ENCODE peak calls at places on chromosome 3, in eight cellular contexts. One of them, this sample, is unnamed.

GRCh38 chr3:71441217-71441924 is 142.2 kb downstream of the FOXP1 start:
- DNase-seq in activated gamma-delta T cell treated with Interleukin-2 at 50 U/mL for 16 hours: no peak
- DNase-seq in dermis blood vessel endothelial cell: no peak
- DNase-seq in stimulated activated CD4-positive, alpha-beta T cell treated with anti-CD3 and anti-CD28 coated beads, Interleukin-1b, Interleukin-23, amount 100 ng/mL, for 4 hours: no peak
- DNase-seq in HEK293T: no peak
- DNase-seq in posterior cingulate gyrus: no peak
- DNase-seq in CD8-positive, alpha-beta T cell: peak
- DNase-seq in stimulated activated CD8-positive, alpha-beta memory T cell treated with anti-CD3 and anti-CD28 coated beads, Interleukin-7, amount 100 ng/mL, for 48 hours: no peak
- DNase-seq in this sample: no peak

GRCh38 chr3:84008623-84009022 is 950.2 kb upstream of the CADM2 start:
- DNase-seq in stimulated activated CD4-positive, alpha-beta T cell treated with anti-CD3 and anti-CD28 coated beads, Interleukin-1b, Interleukin-23, amount 100 ng/mL, for 4 hours: no peak
- DNase-seq in dermis blood vessel endothelial cell: no peak
- DNase-seq in activated gamma-delta T cell treated with Interleukin-2 at 50 U/mL for 16 hours: no peak
- DNase-seq in CD8-positive, alpha-beta T cell: no peak
- DNase-seq in stimulated activated CD8-positive, alpha-beta memory T cell treated with anti-CD3 and anti-CD28 coated beads, Interleukin-7, amount 100 ng/mL, for 48 hours: no peak
- DNase-seq in posterior cingulate gyrus: no peak
- DNase-seq in HEK293T: no peak
- DNase-seq in this sample: no peak

GRCh38 chr3:166390303-166390702 is 553.1 kb upstream of the BCHE start:
- DNase-seq in activated gamma-delta T cell treated with Interleukin-2 at 50 U/mL for 16 hours: no peak
- DNase-seq in CD8-positive, alpha-beta T cell: no peak
- DNase-seq in stimulated activated CD4-positive, alpha-beta T cell treated with anti-CD3 and anti-CD28 coated beads, Interleukin-1b, Interleukin-23, amount 100 ng/mL, for 4 hours: no peak
- DNase-seq in dermis blood vessel endothelial cell: no peak
- DNase-seq in stimulated activated CD8-positive, alpha-beta memory T cell treated with anti-CD3 and anti-CD28 coated beads, Interleukin-7, amount 100 ng/mL, for 48 hours: no peak
- DNase-seq in posterior cingulate gyrus: no peak
- DNase-seq in HEK293T: no peak
- DNase-seq in this sample: no peak

GRCh38 chr3:182384182-182384581 is 409.1 kb upstream of the ATP11B start:
- DNase-seq in HEK293T: no peak
- DNase-seq in CD8-positive, alpha-beta T cell: no peak
- DNase-seq in dermis blood vessel endothelial cell: no peak
- DNase-seq in activated gamma-delta T cell treated with Interleukin-2 at 50 U/mL for 16 hours: no peak
- DNase-seq in stimulated activated CD4-positive, alpha-beta T cell treated with anti-CD3 and anti-CD28 coated beads, Interleukin-1b, Interleukin-23, amount 100 ng/mL, for 4 hours: no peak
- DNase-seq in stimulated activated CD8-positive, alpha-beta memory T cell treated with anti-CD3 and anti-CD28 coated beads, Interleukin-7, amount 100 ng/mL, for 48 hours: no peak
- DNase-seq in posterior cingulate gyrus: no peak
- DNase-seq in this sample: no peak

GRCh38 chr3:64345351-64345750 is 120.1 kb upstream of the PRICKLE2 start:
- DNase-seq in activated gamma-delta T cell treated with Interleukin-2 at 50 U/mL for 16 hours: no peak
- DNase-seq in HEK293T: no peak
- DNase-seq in stimulated activated CD8-positive, alpha-beta memory T cell treated with anti-CD3 and anti-CD28 coated beads, Interleukin-7, amount 100 ng/mL, for 48 hours: no peak
- DNase-seq in CD8-positive, alpha-beta T cell: no peak
- DNase-seq in posterior cingulate gyrus: no peak
- DNase-seq in dermis blood vessel endothelial cell: no peak
- DNase-seq in stimulated activated CD4-positive, alpha-beta T cell treated with anti-CD3 and anti-CD28 coated beads, Interleukin-1b, Interleukin-23, amount 100 ng/mL, for 4 hours: no peak
- DNase-seq in this sample: no peak

GRCh38 chr3:148366743-148367410 is 330.8 kb upstream of the AGTR1 start:
- DNase-seq in stimulated activated CD8-positive, alpha-beta memory T cell treated with anti-CD3 and anti-CD28 coated beads, Interleukin-7, amount 100 ng/mL, for 48 hours: no peak
- DNase-seq in dermis blood vessel endothelial cell: no peak
- DNase-seq in posterior cingulate gyrus: no peak
- DNase-seq in activated gamma-delta T cell treated with Interleukin-2 at 50 U/mL for 16 hours: no peak
- DNase-seq in stimulated activated CD4-positive, alpha-beta T cell treated with anti-CD3 and anti-CD28 coated beads, Interleukin-1b, Interleukin-23, amount 100 ng/mL, for 4 hours: no peak
- DNase-seq in CD8-positive, alpha-beta T cell: no peak
- DNase-seq in HEK293T: peak
- DNase-seq in this sample: no peak

GRCh38 chr3:41000471-41000870 is 198.8 kb upstream of the CTNNB1 start:
- DNase-seq in posterior cingulate gyrus: no peak
- DNase-seq in HEK293T: no peak
- DNase-seq in dermis blood vessel endothelial cell: no peak
- DNase-seq in stimulated activated CD4-positive, alpha-beta T cell treated with anti-CD3 and anti-CD28 coated beads, Interleukin-1b, Interleukin-23, amount 100 ng/mL, for 4 hours: no peak
- DNase-seq in CD8-positive, alpha-beta T cell: no peak
- DNase-seq in activated gamma-delta T cell treated with Interleukin-2 at 50 U/mL for 16 hours: no peak
- DNase-seq in stimulated activated CD8-positive, alpha-beta memory T cell treated with anti-CD3 and anti-CD28 coated beads, Interleukin-7, amount 100 ng/mL, for 48 hours: no peak
- DNase-seq in this sample: no peak

GRCh38 chr3:179961081-179962078 is 75.4 kb downstream of the PEX5L start:
- DNase-seq in stimulated activated CD8-positive, alpha-beta memory T cell treated with anti-CD3 and anti-CD28 coated beads, Interleukin-7, amount 100 ng/mL, for 48 hours: no peak
- DNase-seq in CD8-positive, alpha-beta T cell: no peak
- DNase-seq in dermis blood vessel endothelial cell: no peak
- DNase-seq in activated gamma-delta T cell treated with Interleukin-2 at 50 U/mL for 16 hours: no peak
- DNase-seq in HEK293T: no peak
- DNase-seq in stimulated activated CD4-positive, alpha-beta T cell treated with anti-CD3 and anti-CD28 coated beads, Interleukin-1b, Interleukin-23, amount 100 ng/mL, for 4 hours: no peak
- DNase-seq in posterior cingulate gyrus: no peak
- DNase-seq in this sample: no peak

GRCh38 chr3:159882784-159883779 is 105.6 kb upstream of the IL12A start:
- DNase-seq in stimulated activated CD4-positive, alpha-beta T cell treated with anti-CD3 and anti-CD28 coated beads, Interleukin-1b, Interleukin-23, amount 100 ng/mL, for 4 hours: no peak
- DNase-seq in activated gamma-delta T cell treated with Interleukin-2 at 50 U/mL for 16 hours: no peak
- DNase-seq in stimulated activated CD8-positive, alpha-beta memory T cell treated with anti-CD3 and anti-CD28 coated beads, Interleukin-7, amount 100 ng/mL, for 48 hours: no peak
- DNase-seq in dermis blood vessel endothelial cell: peak
- DNase-seq in CD8-positive, alpha-beta T cell: no peak
- DNase-seq in HEK293T: peak
- DNase-seq in posterior cingulate gyrus: no peak
- DNase-seq in this sample: no peak

GRCh38 chr3:177906573-177907229 is 629.5 kb upstream of the KCNMB2 start:
- DNase-seq in HEK293T: no peak
- DNase-seq in stimulated activated CD8-positive, alpha-beta memory T cell treated with anti-CD3 and anti-CD28 coated beads, Interleukin-7, amount 100 ng/mL, for 48 hours: no peak
- DNase-seq in activated gamma-delta T cell treated with Interleukin-2 at 50 U/mL for 16 hours: no peak
- DNase-seq in dermis blood vessel endothelial cell: no peak
- DNase-seq in stimulated activated CD4-positive, alpha-beta T cell treated with anti-CD3 and anti-CD28 coated beads, Interleukin-1b, Interleukin-23, amount 100 ng/mL, for 4 hours: no peak
- DNase-seq in posterior cingulate gyrus: no peak
- DNase-seq in CD8-positive, alpha-beta T cell: no peak
- DNase-seq in this sample: no peak

GRCh38 chr3:179723617-179724016 is 70.8 kb downstream of the USP13 start:
- DNase-seq in HEK293T: no peak
- DNase-seq in stimulated activated CD8-positive, alpha-beta memory T cell treated with anti-CD3 and anti-CD28 coated beads, Interleukin-7, amount 100 ng/mL, for 48 hours: no peak
- DNase-seq in CD8-positive, alpha-beta T cell: no peak
- DNase-seq in posterior cingulate gyrus: no peak
- DNase-seq in activated gamma-delta T cell treated with Interleukin-2 at 50 U/mL for 16 hours: no peak
- DNase-seq in stimulated activated CD4-positive, alpha-beta T cell treated with anti-CD3 and anti-CD28 coated beads, Interleukin-1b, Interleukin-23, amount 100 ng/mL, for 4 hours: no peak
- DNase-seq in dermis blood vessel endothelial cell: no peak
- DNase-seq in this sample: no peak

GRCh38 chr3:10232138-10232537 is 16.1 kb upstream of the TATDN2 start:
- DNase-seq in activated gamma-delta T cell treated with Interleukin-2 at 50 U/mL for 16 hours: no peak
- DNase-seq in HEK293T: no peak
- DNase-seq in stimulated activated CD8-positive, alpha-beta memory T cell treated with anti-CD3 and anti-CD28 coated beads, Interleukin-7, amount 100 ng/mL, for 48 hours: no peak
- DNase-seq in stimulated activated CD4-positive, alpha-beta T cell treated with anti-CD3 and anti-CD28 coated beads, Interleukin-1b, Interleukin-23, amount 100 ng/mL, for 4 hours: no peak
- DNase-seq in posterior cingulate gyrus: no peak
- DNase-seq in CD8-positive, alpha-beta T cell: no peak
- DNase-seq in dermis blood vessel endothelial cell: no peak
- DNase-seq in this sample: no peak

GRCh38 chr3:71488391-71488809 is 95.1 kb downstream of the FOXP1 start:
- DNase-seq in dermis blood vessel endothelial cell: peak
- DNase-seq in stimulated activated CD4-positive, alpha-beta T cell treated with anti-CD3 and anti-CD28 coated beads, Interleukin-1b, Interleukin-23, amount 100 ng/mL, for 4 hours: no peak
- DNase-seq in stimulated activated CD8-positive, alpha-beta memory T cell treated with anti-CD3 and anti-CD28 coated beads, Interleukin-7, amount 100 ng/mL, for 48 hours: no peak
- DNase-seq in activated gamma-delta T cell treated with Interleukin-2 at 50 U/mL for 16 hours: no peak
- DNase-seq in HEK293T: no peak
- DNase-seq in CD8-positive, alpha-beta T cell: no peak
- DNase-seq in posterior cingulate gyrus: no peak
- DNase-seq in this sample: no peak

GRCh38 chr3:120448707-120449650 is 1.8 kb downstream of the FSTL1 start:
- DNase-seq in posterior cingulate gyrus: no peak
- DNase-seq in CD8-positive, alpha-beta T cell: no peak
- DNase-seq in HEK293T: peak
- DNase-seq in stimulated activated CD4-positive, alpha-beta T cell treated with anti-CD3 and anti-CD28 coated beads, Interleukin-1b, Interleukin-23, amount 100 ng/mL, for 4 hours: no peak
- DNase-seq in activated gamma-delta T cell treated with Interleukin-2 at 50 U/mL for 16 hours: no peak
- DNase-seq in dermis blood vessel endothelial cell: peak
- DNase-seq in stimulated activated CD8-positive, alpha-beta memory T cell treated with anti-CD3 and anti-CD28 coated beads, Interleukin-7, amount 100 ng/mL, for 48 hours: no peak
- DNase-seq in this sample: no peak

GRCh38 chr3:11128682-11129632 is 25.3 kb upstream of the HRH1 start:
- DNase-seq in activated gamma-delta T cell treated with Interleukin-2 at 50 U/mL for 16 hours: no peak
- DNase-seq in posterior cingulate gyrus: no peak
- DNase-seq in HEK293T: no peak
- DNase-seq in dermis blood vessel endothelial cell: peak
- DNase-seq in CD8-positive, alpha-beta T cell: no peak
- DNase-seq in stimulated activated CD4-positive, alpha-beta T cell treated with anti-CD3 and anti-CD28 coated beads, Interleukin-1b, Interleukin-23, amount 100 ng/mL, for 4 hours: no peak
- DNase-seq in stimulated activated CD8-positive, alpha-beta memory T cell treated with anti-CD3 and anti-CD28 coated beads, Interleukin-7, amount 100 ng/mL, for 48 hours: peak
- DNase-seq in this sample: no peak

GRCh38 chr3:48088056-48088748 is 72.0 kb upstream of the MAP4 start:
- DNase-seq in activated gamma-delta T cell treated with Interleukin-2 at 50 U/mL for 16 hours: no peak
- DNase-seq in posterior cingulate gyrus: no peak
- DNase-seq in CD8-positive, alpha-beta T cell: peak
- DNase-seq in stimulated activated CD4-positive, alpha-beta T cell treated with anti-CD3 and anti-CD28 coated beads, Interleukin-1b, Interleukin-23, amount 100 ng/mL, for 4 hours: peak
- DNase-seq in HEK293T: peak
- DNase-seq in dermis blood vessel endothelial cell: peak
- DNase-seq in stimulated activated CD8-positive, alpha-beta memory T cell treated with anti-CD3 and anti-CD28 coated beads, Interleukin-7, amount 100 ng/mL, for 48 hours: peak
- DNase-seq in this sample: no peak

GRCh38 chr3:64023187-64023860 is at the start of gene PSMD6:
- DNase-seq in posterior cingulate gyrus: peak
- DNase-seq in CD8-positive, alpha-beta T cell: peak
- DNase-seq in HEK293T: peak
- DNase-seq in dermis blood vessel endothelial cell: peak
- DNase-seq in activated gamma-delta T cell treated with Interleukin-2 at 50 U/mL for 16 hours: peak
- DNase-seq in stimulated activated CD4-positive, alpha-beta T cell treated with anti-CD3 and anti-CD28 coated beads, Interleukin-1b, Interleukin-23, amount 100 ng/mL, for 4 hours: peak
- DNase-seq in stimulated activated CD8-positive, alpha-beta memory T cell treated with anti-CD3 and anti-CD28 coated beads, Interleukin-7, amount 100 ng/mL, for 48 hours: peak
- DNase-seq in this sample: peak